ENCODE peak calls at places on chromosomes 2 and 18, in seven cellular contexts. A is mammary epithelial cell; N is PC-9; Z is tibial nerve; H is CD8-positive, alpha-beta T cell; L is lower lobe of right lung; M is suprapubic skin. T is an unnamed sample.

GRCh38 chr2:120589782-120590608 is 145.7 kb upstream of the GLI2 start:
- DNase-seq in H (no peak), L (no peak), A (peak; percentile 78), M (no peak), N (peak; percentile 79), Z (no peak), T (peak; percentile 71)

GRCh38 chr2:27954261-27954673 is 63.7 kb downstream of the BABAM2 start:
- DNase-seq in N (no peak), L (no peak), M (no peak), A (no peak), H (no peak), Z (no peak), T (no peak)

GRCh38 chr2:165877565-165878550 is 75.7 kb downstream of the TTC21B start:
- DNase-seq in N (peak; percentile 52), H (no peak), Z (no peak), M (no peak), L (no peak), A (peak; percentile 69), T (no peak)

GRCh38 chr18:42183746-42184145 is 228.7 kb downstream of the PIK3C3 start:
- DNase-seq in N (no peak), A (peak; percentile 86), Z (no peak), L (no peak), H (no peak), M (no peak), T (peak; percentile 49)

GRCh38 chr2:13597176-13597575 is 880.4 kb downstream of the TRIB2 start:
- DNase-seq in L (no peak), Z (no peak), N (no peak), A (no peak), H (no peak), M (no peak), T (no peak)

GRCh38 chr2:232129483-232129882 is 168.0 kb downstream of the DIS3L2 start:
- DNase-seq in L (no peak), A (no peak), H (no peak), M (no peak), N (no peak), Z (no peak), T (no peak)

GRCh38 chr2:238947243-238947760 is 99.4 kb downstream of the TWIST2 start:
- DNase-seq in H (no peak), L (no peak), M (peak; percentile 20), A (no peak), N (no peak), Z (no peak), T (no peak)

GRCh38 chr2:95314964-95315611 is 17.9 kb downstream of the KCNIP3 start:
- DNase-seq in L (no peak), A (peak; percentile 62), N (peak; percentile 70), H (no peak), M (no peak), Z (no peak), T (no peak)

GRCh38 chr18:48136051-48136543 is 205.6 kb upstream of the SMAD2 start:
- DNase-seq in A (no peak), H (no peak), L (peak; percentile 56), Z (no peak), N (no peak), M (no peak), T (no peak)

GRCh38 chr2:105625632-105626031 is 119.1 kb upstream of the NCK2 start:
- DNase-seq in Z (no peak), A (no peak), H (no peak), L (no peak), M (no peak), N (no peak), T (no peak)

GRCh38 chr18:493974-494601 is 6.4 kb downstream of the COLEC12 start:
- DNase-seq in L (no peak), Z (no peak), H (no peak), A (no peak), N (no peak), M (no peak), T (no peak)

GRCh38 chr2:85753525-85754312 is at the start of gene ATOH8:
- DNase-seq in H (no peak), M (peak; percentile 93), A (peak; percentile 31), Z (peak; percentile 62), L (peak; percentile 90), N (no peak), T (no peak)

GRCh38 chr2:44713170-44713569 is 228.3 kb upstream of the SIX3 start:
- DNase-seq in N (no peak), Z (no peak), A (peak; percentile 8), H (no peak), L (no peak), M (no peak), T (no peak)

GRCh38 chr2:195651041-195651440 is 6.0 kb upstream of the SLC39A10 start:
- DNase-seq in A (no peak), N (no peak), Z (no peak), L (no peak), H (no peak), M (no peak), T (no peak)

GRCh38 chr2:13201924-13202323 is 485.2 kb downstream of the TRIB2 start:
- DNase-seq in Z (no peak), L (no peak), A (peak; percentile 1), N (no peak), M (no peak), H (no peak), T (no peak)

GRCh38 chr2:160652236-160652635 is 158.6 kb upstream of the RBMS1 start:
- DNase-seq in M (no peak), N (no peak), Z (no peak), H (peak; percentile 74), L (peak; percentile 58), A (peak; percentile 91), T (no peak)

GRCh38 chr2:62897187-62897827 is 153.3 kb upstream of the OTX1 start:
- DNase-seq in M (no peak), A (no peak), N (no peak), H (no peak), Z (no peak), L (no peak), T (no peak)

GRCh38 chr2:214410918-214411554 is at the start of gene VWC2L:
- DNase-seq in M (no peak), H (no peak), A (peak; percentile 73), N (peak; percentile 47), Z (peak; percentile 17), L (peak; percentile 70), T (peak; percentile 7)

GRCh38 chr2:209138079-209138478 is 285.8 kb upstream of the MAP2 start:
- DNase-seq in L (no peak), A (no peak), Z (no peak), M (no peak), N (no peak), H (no peak), T (no peak)

GRCh38 chr2:173258704-173259103 is 96.0 kb upstream of the CDCA7 start:
- DNase-seq in M (no peak), L (no peak), Z (no peak), A (no peak), H (no peak), N (no peak), T (no peak)

GRCh38 chr2:21754164-21754788 is 630.5 kb downstream of the TDRD15 start:
- DNase-seq in Z (no peak), L (no peak), A (no peak), N (no peak), H (no peak), M (no peak), T (no peak)

GRCh38 chr2:46096272-46096671 is 200.9 kb upstream of the EPAS1 start:
- DNase-seq in M (no peak), Z (no peak), A (no peak), L (no peak), N (no peak), H (no peak), T (no peak)

GRCh38 chr2:109275120-109276040 is 146.4 kb downstream of the SH3RF3 start:
- DNase-seq in M (no peak), Z (no peak), H (no peak), N (no peak), L (no peak), A (no peak), T (no peak)

GRCh38 chr2:41061371-41061770 is 609.5 kb upstream of the SLC8A1 start:
- DNase-seq in N (no peak), M (no peak), Z (no peak), A (no peak), H (no peak), L (no peak), T (peak; percentile 42)

GRCh38 chr2:240506406-240507059 is 51.3 kb downstream of the ANKMY1 start:
- DNase-seq in A (no peak), Z (no peak), M (peak; percentile 61), L (peak; percentile 31), N (no peak), H (peak; percentile 40), T (no peak)

DNA sequence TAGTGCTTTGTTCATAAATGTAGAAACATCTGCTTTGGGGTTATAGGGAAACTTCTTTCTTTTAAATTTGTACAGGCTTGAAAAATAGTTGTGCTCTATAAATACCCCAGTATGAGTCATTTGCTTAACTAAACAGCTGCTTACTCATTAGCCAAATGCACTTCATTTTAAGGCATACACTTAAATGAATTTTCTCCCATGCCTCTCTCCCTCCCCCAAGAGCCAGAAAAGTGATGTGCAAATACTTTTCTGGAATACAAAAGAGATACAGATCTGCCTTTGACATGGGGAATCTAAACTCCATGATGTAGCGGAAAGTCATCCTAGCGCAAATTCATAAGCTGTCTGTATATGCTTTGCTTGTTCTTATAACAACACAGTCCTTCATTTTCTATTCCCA is 469.4 kb downstream of the DLGAP1 start:
- DNase-seq in H (no peak), L (no peak), A (peak; percentile 85), N (no peak), M (no peak), Z (no peak), T (peak; percentile 72)
- TF ChIP-seq CTCF in H (no peak), L (no peak), A (no peak), N (no peak), M (no peak), Z (no peak), T (no peak)

GRCh38 chr2:128232965-128233789 is 85.5 kb downstream of the HS6ST1 start:
- DNase-seq in H (peak; percentile 91), A (peak; percentile 51), M (peak; percentile 94), Z (peak; percentile 73), N (peak; percentile 58), L (peak; percentile 94), T (no peak)
- H3K4me3 ChIP-seq in H (peak overlapping the region; percentile 77), A (peak overlapping the region; percentile 60), M (peak overlapping the region; percentile 79), Z (peak overlapping the region; percentile 66), N (peak overlapping the region; percentile 75), L (peak overlapping the region; percentile 81), T (peak overlapping the region; percentile 64)

DNA sequence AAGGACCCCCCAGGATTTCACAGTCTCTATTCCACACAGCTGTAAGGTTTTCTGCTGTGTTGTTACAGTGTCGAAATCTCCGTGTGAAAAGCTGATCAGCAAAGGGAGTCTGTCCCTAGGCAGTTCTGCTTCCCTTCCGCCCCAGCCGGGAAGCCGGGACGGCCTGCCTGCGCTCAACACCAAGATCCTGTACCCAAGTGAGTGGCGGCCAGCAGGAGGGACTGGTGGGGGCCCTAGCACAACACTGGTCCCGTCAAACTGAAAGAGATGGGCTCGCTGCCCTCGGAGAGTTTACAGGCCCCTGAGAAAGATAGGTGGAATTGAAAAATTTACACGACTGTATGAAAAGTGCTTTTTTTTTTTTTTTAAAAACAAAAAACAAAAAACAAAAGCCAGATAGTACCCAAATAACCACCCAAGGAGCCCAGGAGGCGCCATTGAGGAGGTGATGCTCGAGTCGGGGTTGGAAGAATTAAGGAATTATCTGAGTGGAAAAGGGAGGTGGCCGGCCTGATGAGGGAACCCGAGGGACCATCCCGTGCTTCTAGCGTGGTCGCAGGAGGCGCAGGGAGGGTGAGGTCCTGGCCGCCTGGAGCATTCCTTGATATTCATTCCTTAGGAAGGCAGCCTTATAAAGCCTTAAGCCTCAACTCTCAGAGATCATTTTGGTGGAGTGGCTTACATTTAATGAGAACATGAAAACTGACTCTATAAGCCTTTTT is 96.7 kb downstream of the DGKD start:
- DNase-seq in A (no peak), M (peak; percentile 69), Z (peak; percentile 8), L (peak; percentile 25), N (no peak), H (no peak), T (no peak)
- H3K36me3 ChIP-seq in A (peaks cover 3% of the 10 kb centered on the region), M (peaks cover 65% of the 10 kb centered on the region), Z (no peaks in the 10 kb centered on the region), L (peaks cover 100% of the 10 kb centered on the region), N (peaks cover 32% of the 10 kb centered on the region), H (peaks cover 89% of the 10 kb centered on the region), T (peaks cover 13% of the 10 kb centered on the region)

GRCh38 chr2:96501471-96501874 is 3.7 kb downstream of the NEURL3 start:
- DNase-seq in L (no peak), Z (no peak), N (no peak), H (no peak), M (no peak), A (no peak), T (no peak)
- TF ChIP-seq CTCF in L (no peak), Z (no peak), N (no peak), H (no peak), M (no peak), A (no peak), T (no peak)